ENCODE peak calls at places on chromosome 16, in seven cellular contexts. T is AG20443, B is SK-N-SH, L is activated T-helper 1 cell treated with Interleukin-2 at 50 U/mL for 16 hours, A is mesendoderm, Z is HEK293T, J is ovary. S is an unnamed sample.

GRCh38 chr16:90057738-90058173 is 19.4 kb downstream of the PRDM7 start:
- DNase-seq in L (no peak), J (no peak), B (no peak), A (no peak), Z (no peak), T (peak; percentile 63), S (no peak)

GRCh38 chr16:59478806-59479205 is 744.7 kb upstream of the GOT2 start:
- DNase-seq in Z (no peak), A (no peak), T (peak; percentile 52), J (no peak), L (no peak), B (no peak), S (no peak)

GRCh38 chr16:27720731-27721547 is 171.0 kb downstream of the KATNIP start:
- DNase-seq in L (no peak), J (peak; percentile 50), B (no peak), A (no peak), T (no peak), Z (no peak), S (no peak)

GRCh38 chr16:87765776-87766484 is at the start of gene KLHDC4:
- DNase-seq in B (peak; percentile 94), L (peak; percentile 80), J (peak; percentile 93), Z (peak; percentile 91), A (peak; percentile 92), T (peak; percentile 96), S (peak; percentile 91)

GRCh38 chr16:81080233-81080632 is 3.2 kb upstream of the C16orf46 start:
- DNase-seq in B (no peak), Z (no peak), T (no peak), J (no peak), A (no peak), L (no peak), S (no peak)

GRCh38 chr16:81937305-81938038 is 73.8 kb downstream of the SDR42E1 start:
- DNase-seq in L (no peak), Z (no peak), J (no peak), T (no peak), B (no peak), A (peak; percentile 34), S (no peak)

GRCh38 chr16:57041182-57042156 is 50.9 kb upstream of the CPNE2 start:
- DNase-seq in L (peak; percentile 76), A (no peak), Z (no peak), T (no peak), J (no peak), B (no peak), S (no peak)

GRCh38 chr16:15782573-15783365 is 74.1 kb downstream of the MYH11 start:
- DNase-seq in A (peak; percentile 13), Z (no peak), J (no peak), T (no peak), L (no peak), B (peak; percentile 22), S (no peak)

GRCh38 chr16:8887952-8888560 is 5.9 kb downstream of the LITAFD start:
- DNase-seq in L (no peak), A (no peak), B (peak; percentile 81), J (peak; percentile 54), T (peak; percentile 74), Z (no peak), S (no peak)

GRCh38 chr16:67936876-67937605 is 391 bp upstream of the PSMB10 start:
- DNase-seq in J (no peak), Z (no peak), A (peak; percentile 57), L (peak; percentile 61), T (no peak), B (no peak), S (no peak)

GRCh38 chr16:12794486-12795399 is 8.9 kb downstream of the CPPED1 start:
- DNase-seq in Z (no peak), B (no peak), A (no peak), L (no peak), T (peak; percentile 24), J (peak; percentile 57), S (no peak)

GRCh38 chr16:4846503-4846900 is 586 bp downstream of the GLYR1 start:
- DNase-seq in L (no peak), J (no peak), Z (peak; percentile 47), T (peak; percentile 67), A (peak; percentile 78), B (peak; percentile 42), S (peak; percentile 46)

GRCh38 chr16:1678500-1679098 is 520 bp downstream of the JPT2 start:
- DNase-seq in T (peak; percentile 59), Z (peak; percentile 18), J (peak; percentile 67), L (peak; percentile 33), A (peak; percentile 49), B (no peak), S (peak; percentile 52)

GRCh38 chr16:11627822-11628457 is 40.3 kb upstream of the SNN start:
- DNase-seq in T (peak; percentile 78), B (no peak), Z (no peak), L (no peak), A (no peak), J (no peak), S (no peak)

GRCh38 chr16:15055141-15056053 is 477 bp downstream of the NTAN1 start:
- DNase-seq in B (no peak), L (no peak), J (no peak), Z (no peak), T (peak; percentile 45), A (peak; percentile 71), S (peak; percentile 30)

GRCh38 chr16:55568151-55568693 is 1.7 kb downstream of the CAPNS2 start:
- DNase-seq in T (no peak), Z (no peak), J (no peak), L (no peak), B (no peak), A (no peak), S (no peak)

GRCh38 chr16:56630134-56630533 is 2.3 kb upstream of the MT1M start:
- DNase-seq in J (no peak), T (no peak), Z (no peak), A (no peak), L (no peak), B (peak; percentile 54), S (no peak)

GRCh38 chr16:85354623-85355514 is 242.6 kb upstream of the CIBAR2 start:
- DNase-seq in A (no peak), T (peak; percentile 72), J (no peak), B (peak; percentile 79), Z (no peak), L (no peak), S (no peak)

GRCh38 chr16:53207810-53208752 is 153.3 kb downstream of the CHD9 start:
- DNase-seq in L (no peak), T (peak; percentile 81), B (peak; percentile 77), A (peak; percentile 96), Z (peak; percentile 76), J (no peak), S (peak; percentile 92)

S was measured in A549.